ENCODE peak calls at places on chromosomes 1 and 21, in four cellular contexts. L is psoas muscle, G is Calu3, S is omental fat pad. Y is an unnamed sample.

GRCh38 chr1:53182688-53183276 is 13.8 kb upstream of the CPT2 start:
- DNase-seq in L (no peak), G (no peak), S (no peak), Y (no peak)

GRCh38 chr1:242824435-242824834 is 299.9 kb upstream of the PLD5 start:
- DNase-seq in S (no peak), G (peak), L (no peak), Y (no peak)

GRCh38 chr1:67479146-67479891 is 49.1 kb upstream of the SERBP1 start:
- DNase-seq in S (no peak), L (no peak), G (peak), Y (no peak)

GRCh38 chr1:213274140-213274539 is 223.1 kb downstream of the RPS6KC1 start:
- DNase-seq in G (no peak), S (no peak), L (no peak), Y (no peak)

GRCh38 chr1:148296511-148296910 is 144.4 kb upstream of the NBPF11 start:
- DNase-seq in S (no peak), G (no peak), L (no peak), Y (no peak)

GRCh38 chr1:76611782-76612445 is 255.4 kb upstream of the ST6GALNAC5 start:
- DNase-seq in S (no peak), G (no peak), L (no peak), Y (no peak)

GRCh38 chr1:228378453-228379164 is 28.0 kb downstream of the TRIM11 start:
- DNase-seq in L (peak), S (no peak), G (peak), Y (peak)

GRCh38 chr1:26784023-26784871 is 3.5 kb upstream of the PIGV start:
- DNase-seq in G (no peak), S (no peak), L (peak), Y (no peak)

GRCh38 chr1:114756009-114756892 is 1.5 kb downstream of the CSDE1 start:
- DNase-seq in L (no peak), G (no peak), S (no peak), Y (no peak)

GRCh38 chr21:44959376-44960091 is 19.7 kb downstream of the SLX9 start:
- DNase-seq in G (no peak), S (no peak), L (peak), Y (no peak)

GRCh38 chr21:43646550-43647260 is 12.6 kb downstream of the HSF2BP start:
- DNase-seq in G (peak), L (peak), S (peak), Y (peak)
- TF ChIP-seq CTCF in G (peak), L (peak), S (peak), Y (peak)

GRCh38 chr21:35696644-35697043 is 363.7 kb downstream of the SETD4 start:
- DNase-seq in L (no peak), S (no peak), G (no peak), Y (no peak)
- TF ChIP-seq CTCF in L (no peak), S (no peak), G (no peak), Y (peak)

GRCh38 chr1:43592051-43592665 is 57.8 kb upstream of the KDM4A start:
- DNase-seq in L (no peak), S (no peak), G (no peak), Y (no peak)

GRCh38 chr1:43591181-43591580 is 58.8 kb upstream of the KDM4A start:
- DNase-seq in L (no peak), S (no peak), G (no peak), Y (no peak)

GRCh38 chr1:43588592-43588991 is 57.9 kb downstream of the PTPRF start:
- DNase-seq in L (no peak), S (no peak), G (no peak), Y (no peak)

GRCh38 chr1:43592974-43593683 is 56.8 kb upstream of the KDM4A start:
- DNase-seq in L (no peak), S (no peak), G (no peak), Y (no peak)

GRCh38 chr1:43590389-43590788 is 59.6 kb upstream of the KDM4A start:
- DNase-seq in L (no peak), S (no peak), G (peak), Y (no peak)
- TF ChIP-seq CTCF in L (no peak), S (no peak), G (peak), Y (peak)

GRCh38 chr1:94394247-94394646 is 23.9 kb upstream of the ABCD3 start:
- DNase-seq in L (no peak), S (no peak), G (no peak), Y (no peak)

GRCh38 chr1:94395748-94396309 is 22.4 kb upstream of the ABCD3 start:
- DNase-seq in L (no peak), G (no peak), S (no peak), Y (no peak)

GRCh38 chr1:94398356-94398755 is 19.8 kb upstream of the ABCD3 start:
- DNase-seq in S (no peak), G (no peak), L (no peak), Y (no peak)

GRCh38 chr1:94395231-94395630 is 23.0 kb upstream of the ABCD3 start:
- DNase-seq in L (no peak), S (no peak), G (no peak), Y (no peak)

GRCh38 chr1:94396356-94396755 is 21.8 kb upstream of the ABCD3 start:
- DNase-seq in L (no peak), S (no peak), G (no peak), Y (no peak)
- TF ChIP-seq CTCF in L (no peak), S (no peak), G (no peak), Y (peak)

DNA sequence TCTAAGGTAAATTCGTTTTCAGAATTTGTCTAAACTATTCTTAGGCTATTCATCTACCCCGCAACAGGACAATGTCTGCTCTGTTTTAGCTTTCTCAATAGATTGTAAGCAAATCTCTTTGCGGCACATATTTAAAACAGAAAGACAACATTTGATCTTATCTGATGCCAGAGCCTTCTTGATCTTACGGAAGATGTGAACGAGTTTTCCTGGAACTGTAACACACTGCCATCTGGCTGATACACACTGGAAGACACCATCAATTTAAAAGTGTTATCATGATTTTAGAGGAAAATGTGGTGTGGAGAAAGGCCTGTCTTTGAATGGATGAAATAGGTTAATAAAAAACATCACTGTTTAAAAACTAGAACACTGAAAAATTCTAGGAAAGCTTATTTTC is 36.1 kb downstream of the COA6 start:
- DNase-seq in G (no peak), S (no peak), L (no peak), Y (no peak)
- TF ChIP-seq CTCF in G (no peak), S (no peak), L (no peak), Y (peak)

DNA sequence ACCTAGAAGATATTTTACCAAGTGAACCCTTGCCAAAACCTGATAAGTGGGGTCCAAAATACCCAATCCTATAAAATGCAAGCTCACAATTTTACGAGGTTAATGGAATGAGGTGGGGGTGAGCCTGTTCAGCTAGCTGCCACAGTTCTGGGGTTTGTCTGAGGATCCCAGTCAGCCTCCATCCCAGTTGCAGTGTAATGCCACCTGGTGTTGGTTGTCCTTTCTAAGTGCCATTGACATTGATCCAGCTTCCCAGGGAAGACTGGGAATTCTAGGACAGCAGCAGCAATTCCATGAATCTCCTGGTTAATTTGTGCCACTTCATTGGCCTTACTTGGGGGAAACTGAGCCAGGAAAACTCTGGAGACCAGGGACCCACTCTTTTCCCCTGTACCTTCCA is 298.3 kb downstream of the RWDD3 start:
- DNase-seq in G (no peak), L (no peak), S (no peak), Y (no peak)
- TF ChIP-seq CTCF in G (no peak), L (no peak), S (no peak), Y (no peak)

DNA sequence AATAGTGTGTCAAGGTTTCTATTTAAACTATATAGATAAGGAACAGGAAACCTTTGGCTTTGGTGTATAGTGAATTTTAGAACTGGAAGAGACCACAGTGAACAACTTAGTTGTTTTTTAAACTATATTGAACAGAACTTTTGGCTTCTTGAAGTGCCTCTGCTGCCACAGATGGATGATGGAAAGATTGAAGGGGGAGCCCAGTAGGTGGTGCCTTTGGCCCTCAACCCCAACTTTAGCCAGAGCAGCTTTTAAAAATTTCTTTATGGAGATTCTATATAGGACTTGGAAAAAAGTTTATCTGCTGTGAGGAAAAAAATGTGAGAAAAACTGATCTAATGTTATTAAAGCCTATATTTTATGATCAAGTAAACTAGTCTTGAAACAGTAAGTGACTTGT is 50.2 kb downstream of the SWT1 start:
- DNase-seq in L (no peak), S (no peak), G (no peak), Y (no peak)
- TF ChIP-seq CTCF in L (no peak), S (no peak), G (no peak), Y (no peak)

DNA sequence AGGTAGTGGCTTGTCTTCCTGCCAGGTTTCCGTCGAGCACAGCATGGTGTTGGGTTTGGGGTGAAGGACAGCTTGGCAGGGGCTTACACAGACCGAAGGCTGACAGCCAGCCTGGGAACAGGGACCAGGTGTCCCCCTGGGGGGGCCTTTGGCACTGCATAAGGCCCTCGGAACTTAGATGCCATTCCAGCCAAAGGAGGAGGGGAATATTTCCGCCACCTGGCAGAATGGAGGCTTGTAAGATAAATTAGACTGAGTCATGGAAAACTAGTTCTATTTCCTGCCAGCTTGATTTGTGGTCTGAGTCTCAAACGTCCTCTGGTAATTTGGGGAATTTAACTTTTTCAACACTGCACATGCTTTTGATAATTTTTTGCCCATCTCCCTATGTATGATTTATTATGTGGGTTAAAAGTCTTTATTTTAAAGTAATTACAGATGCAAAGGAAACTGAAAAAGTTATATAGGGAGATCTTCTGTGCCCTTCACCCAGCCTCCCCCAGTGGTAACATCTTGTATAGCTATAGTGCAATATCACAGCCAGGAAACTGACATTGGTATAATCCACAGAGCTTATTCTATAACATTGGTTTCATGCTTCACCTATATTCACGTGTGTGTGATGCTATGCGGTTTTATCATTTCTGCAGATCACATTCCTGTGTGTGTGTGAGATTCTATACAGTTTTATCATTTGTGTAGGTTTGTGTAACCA is 11.5 kb upstream of the TMEM51 start:
- DNase-seq in L (no peak), S (no peak), G (no peak), Y (no peak)
- TF ChIP-seq CTCF in L (no peak), S (no peak), G (no peak), Y (peak)